ENCODE peak calls at places on chromosomes 1 and 21, in nine cellular contexts. M is pancreas; J is retinal pigment epithelial cell; E is HL-60; C is mesendoderm; N is A549; Y is AG04450; S is gastrocnemius medialis; O is CD8-positive, alpha-beta memory T cell. D is an unnamed sample.

GRCh38 chr21:44564886-44565598 is 6.4 kb upstream of the KRTAP10-3 start:
- DNase-seq in E (no peak), Y (no peak), S (no peak), J (no peak), N (no peak), C (no peak), M (no peak), O (no peak), D (no peak)

GRCh38 chr1:161079436-161080110 is 9.8 kb downstream of the NECTIN4 start:
- DNase-seq in N (no peak), C (no peak), E (no peak), S (no peak), O (no peak), J (no peak), Y (no peak), M (no peak), D (no peak)

GRCh38 chr21:43966946-43967512 is 45.1 kb upstream of the TRAPPC10 start:
- DNase-seq in Y (no peak), N (no peak), S (no peak), O (no peak), C (no peak), J (no peak), E (no peak), M (no peak), D (no peak)

GRCh38 chr1:99788896-99789295 is 22.5 kb upstream of the FRRS1 start:
- DNase-seq in C (peak; percentile 29), M (no peak), S (no peak), O (no peak), Y (no peak), E (no peak), N (no peak), J (no peak), D (no peak)

GRCh38 chr21:15804247-15804985 is 74.6 kb downstream of the USP25 start:
- DNase-seq in S (no peak), E (peak; percentile 13), N (no peak), Y (no peak), O (no peak), C (peak; percentile 4), J (no peak), M (no peak), D (no peak)

GRCh38 chr1:188986751-188987417 is 1490.8 kb downstream of the BRINP3 start:
- DNase-seq in J (no peak), E (no peak), Y (no peak), M (no peak), S (no peak), N (no peak), O (no peak), C (peak; percentile 51), D (peak; percentile 70)

GRCh38 chr21:27060190-27060589 is 93.3 kb upstream of the ADAMTS5 start:
- DNase-seq in J (no peak), M (no peak), S (no peak), Y (no peak), E (no peak), C (no peak), N (no peak), O (no peak), D (no peak)

GRCh38 chr1:24903955-24904730 is 25.9 kb downstream of the RUNX3 start:
- DNase-seq in E (no peak), O (no peak), Y (no peak), C (no peak), N (no peak), J (no peak), M (no peak), S (no peak), D (peak; percentile 5)

GRCh38 chr1:41361495-41362356 is 492 bp downstream of the FOXO6 start:
- DNase-seq in M (no peak), O (no peak), N (no peak), J (no peak), C (peak; percentile 50), S (no peak), Y (no peak), E (peak; percentile 29), D (peak; percentile 56)

GRCh38 chr1:245956225-245956624 is 550.9 kb downstream of the SMYD3 start:
- DNase-seq in S (no peak), C (no peak), N (no peak), J (peak; percentile 47), Y (no peak), M (no peak), O (peak; percentile 4), E (no peak), D (no peak)

GRCh38 chr1:63326473-63327380 is 4.4 kb downstream of the FOXD3 start:
- DNase-seq in S (no peak), N (no peak), C (peak; percentile 38), E (no peak), O (no peak), J (no peak), M (no peak), Y (no peak), D (no peak)

GRCh38 chr1:214447557-214447871 is 103.9 kb downstream of the PTPN14 start:
- DNase-seq in O (no peak), J (no peak), Y (no peak), M (no peak), S (no peak), E (no peak), C (no peak), N (no peak), D (no peak)

GRCh38 chr1:81351864-81352263 is 448.9 kb upstream of the ADGRL2 start:
- DNase-seq in C (no peak), S (no peak), Y (no peak), N (no peak), E (no peak), O (no peak), J (no peak), M (no peak), D (peak; percentile 22)
- H3K4me3 ChIP-seq in C (no peak overlapping the region), S (no peak overlapping the region), Y (no peak overlapping the region), N (no peak overlapping the region), E (no peak overlapping the region), O (no peak overlapping the region), J (no peak overlapping the region), M (no peak overlapping the region), D (no peak overlapping the region)

GRCh38 chr1:95636897-95637296 is 402.9 kb downstream of the RWDD3 start:
- DNase-seq in C (no peak), O (no peak), Y (no peak), J (no peak), N (no peak), M (no peak), E (no peak), S (no peak), D (no peak)

GRCh38 chr1:95635820-95636219 is 401.8 kb downstream of the RWDD3 start:
- DNase-seq in J (no peak), N (no peak), S (no peak), C (no peak), M (no peak), E (no peak), Y (no peak), O (no peak), D (no peak)

GRCh38 chr1:95627244-95627643 is 393.2 kb downstream of the RWDD3 start:
- DNase-seq in Y (no peak), J (no peak), C (peak; percentile 30), O (no peak), M (no peak), N (no peak), E (no peak), S (no peak), D (no peak)

DNA sequence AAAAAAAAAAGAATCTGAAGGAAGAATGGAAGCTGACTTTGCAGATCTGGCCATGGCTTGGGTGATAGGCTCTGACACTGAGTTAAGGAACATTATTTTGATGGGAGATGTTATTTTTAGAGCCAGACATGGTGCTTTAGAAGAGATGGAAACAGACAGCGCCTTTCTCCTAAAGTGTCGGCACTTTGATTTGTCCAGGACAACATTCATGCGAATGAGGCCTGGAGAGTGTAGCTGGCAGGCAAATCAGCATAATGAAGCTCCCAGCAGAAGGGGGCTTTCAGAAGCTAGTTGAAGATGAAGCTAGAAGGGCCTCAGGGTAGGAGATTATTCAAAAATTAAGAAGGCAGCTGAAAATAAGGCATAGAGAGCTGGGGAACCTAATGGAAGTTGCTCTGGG is 397.7 kb downstream of the RWDD3 start:
- DNase-seq in N (no peak), M (no peak), E (no peak), Y (no peak), C (no peak), S (no peak), O (no peak), J (no peak), D (no peak)
- H3K4me3 ChIP-seq in N (no peak overlapping the region), M (no peak overlapping the region), E (no peak overlapping the region), Y (no peak overlapping the region), C (no peak overlapping the region), S (no peak overlapping the region), O (no peak overlapping the region), J (no peak overlapping the region), D (no peak overlapping the region)

DNA sequence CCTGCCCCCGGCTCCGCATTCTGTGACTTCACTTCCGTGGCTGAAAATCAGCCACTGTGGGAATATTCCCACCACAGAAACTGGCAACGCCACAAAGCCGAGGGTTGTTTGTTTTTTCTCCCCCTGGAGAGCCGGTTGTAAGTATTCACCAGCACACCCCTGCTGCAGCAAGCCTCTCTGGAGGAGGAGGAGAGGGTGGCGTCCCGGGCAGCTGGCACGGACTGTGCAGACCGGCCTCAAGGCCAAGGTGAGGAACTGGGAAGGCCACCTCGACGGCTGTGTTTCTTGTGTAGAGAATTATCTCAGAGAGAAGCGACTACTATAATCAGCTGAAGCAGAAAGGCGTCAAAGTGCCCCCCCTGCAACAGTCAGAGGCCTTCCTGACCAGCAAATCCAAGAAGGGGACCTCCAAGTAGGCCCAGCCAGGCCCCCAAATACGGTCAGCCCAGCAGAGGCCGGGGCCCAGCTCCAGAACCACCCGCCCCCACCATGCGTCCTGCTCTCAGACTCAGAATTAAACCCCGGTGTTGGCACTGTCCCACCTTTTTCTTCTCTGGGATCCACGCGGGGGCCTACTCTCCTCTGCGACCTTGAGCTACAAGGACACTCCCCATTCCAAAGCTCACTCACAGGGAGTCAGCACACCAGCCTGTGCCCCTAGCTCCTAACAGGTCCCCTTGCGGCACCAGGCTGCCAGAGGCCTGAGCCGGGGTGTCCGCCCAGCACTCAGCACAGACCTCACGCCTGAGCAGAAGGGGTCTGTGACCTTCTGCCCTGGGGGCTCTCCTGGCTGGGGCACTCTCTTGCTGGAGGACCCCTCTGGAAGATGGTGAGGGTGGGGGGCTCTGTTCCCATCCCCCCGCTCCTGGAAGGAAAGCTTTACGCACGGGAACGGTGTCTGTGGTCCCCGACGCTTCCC is 1.2 kb upstream of the SMIM1 start:
- DNase-seq in J (no peak), M (no peak), Y (no peak), E (no peak), S (no peak), O (no peak), C (peak; percentile 32), N (no peak), D (no peak)
- H3K4me3 ChIP-seq in J (peak overlapping the region; percentile 51), M (peak overlapping the region; percentile 90), Y (peak overlapping the region; percentile 67), E (no peak overlapping the region), S (peak overlapping the region; percentile 62), O (peak overlapping the region; percentile 53), C (no peak overlapping the region), N (peak overlapping the region; percentile 77), D (peak overlapping the region; percentile 45)

DNA sequence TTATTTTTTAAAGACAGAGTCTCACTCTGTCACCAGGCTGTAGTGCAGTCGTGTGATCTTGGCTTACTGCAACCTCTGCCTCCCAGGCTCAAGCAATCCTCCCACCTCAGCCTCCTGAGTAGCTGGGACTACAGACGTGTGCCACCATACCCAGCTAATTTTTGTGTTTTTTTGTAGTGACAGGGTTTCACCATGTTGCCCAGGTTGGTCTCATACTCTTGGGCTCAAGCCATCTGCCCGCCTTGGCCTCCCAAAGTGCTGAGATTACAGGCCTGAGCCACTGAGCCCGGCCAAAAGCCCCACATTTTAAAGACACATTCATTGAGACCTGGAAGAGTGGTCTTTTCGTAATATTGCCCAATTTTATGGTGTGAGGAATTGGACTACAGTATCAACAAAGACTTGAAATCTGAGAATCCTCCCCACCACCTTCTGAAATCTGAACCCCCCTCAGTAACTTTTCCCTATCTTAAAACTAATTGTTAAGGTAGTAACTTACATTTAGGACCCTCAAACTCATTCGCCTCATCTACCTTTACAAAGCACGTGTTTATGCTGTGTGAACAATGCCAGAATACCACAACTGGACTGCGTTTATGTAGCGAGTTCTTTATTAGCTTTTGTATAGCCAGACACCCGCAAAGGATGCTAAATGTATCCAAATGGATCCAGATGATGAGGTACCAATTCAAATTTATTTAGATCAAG is 2.7 kb downstream of the ERRFI1 start:
- DNase-seq in M (no peak), E (no peak), O (no peak), Y (no peak), C (no peak), S (no peak), J (no peak), N (no peak), D (no peak)
- H3K4me3 ChIP-seq in M (peak overlapping the region; percentile 75), E (no peak overlapping the region), O (no peak overlapping the region), Y (peak overlapping the region; percentile 80), C (no peak overlapping the region), S (peak overlapping the region; percentile 96), J (peak overlapping the region; percentile 89), N (peak overlapping the region; percentile 91), D (no peak overlapping the region)